ENCODE peak calls at places on chromosomes 4 and X, in five cellular contexts. H is H1, Q is NT2/D1, A is HepG2, F is GM12878. M is an unnamed sample.

GRCh38 chrX:11100281-11101035 is 10.7 kb upstream of the HCCS start:
- DNase-seq in A (peak), H (no peak), F (no peak), Q (peak), M (peak)

GRCh38 chrX:1323315-1323714 is 13.3 kb upstream of the IL3RA start:
- DNase-seq in Q (peak), H (peak), F (peak), A (peak), M (peak)

GRCh38 chrX:134374910-134375309 is 85.1 kb upstream of the HPRT1 start:
- DNase-seq in Q (no peak), F (no peak), H (no peak), A (no peak), M (no peak)

GRCh38 chr4:23934915-23935314 is 45.1 kb upstream of the PPARGC1A start:
- DNase-seq in H (no peak), A (no peak), Q (peak), F (no peak), M (no peak)

GRCh38 chr4:75876218-75876617 is 26.0 kb downstream of the PPEF2 start:
- DNase-seq in H (peak), Q (no peak), A (no peak), F (no peak), M (no peak)

GRCh38 chrX:32041181-32041580 is 969.3 kb upstream of the FTHL17 start:
- DNase-seq in H (no peak), A (no peak), Q (no peak), F (no peak), M (no peak)

GRCh38 chr4:48997962-48998361 is 11.9 kb downstream of the CWH43 start:
- DNase-seq in H (no peak), F (no peak), Q (no peak), A (no peak), M (no peak)

GRCh38 chr4:13430834-13431568 is 53.1 kb downstream of the RAB28 start:
- DNase-seq in Q (peak), F (no peak), H (no peak), A (no peak), M (no peak)

GRCh38 chrX:20523626-20524312 is 257.1 kb upstream of the RPS6KA3 start:
- DNase-seq in A (no peak), Q (no peak), H (no peak), F (no peak), M (no peak)

GRCh38 chrX:30364229-30364628 is 55.0 kb upstream of the NR0B1 start:
- DNase-seq in A (no peak), H (no peak), Q (no peak), F (no peak), M (no peak)

GRCh38 chr4:3711183-3712111 is 54.7 kb upstream of the ADRA2C start:
- DNase-seq in H (no peak), F (no peak), A (no peak), Q (no peak), M (no peak)

GRCh38 chr4:58732973-58733372 is 1622.8 kb upstream of the IGFBP7 start:
- DNase-seq in F (no peak), H (no peak), A (no peak), Q (no peak), M (peak)

GRCh38 chr4:58739275-58739674 is 1629.1 kb upstream of the IGFBP7 start:
- DNase-seq in F (no peak), Q (no peak), A (no peak), H (no peak), M (no peak)

DNA sequence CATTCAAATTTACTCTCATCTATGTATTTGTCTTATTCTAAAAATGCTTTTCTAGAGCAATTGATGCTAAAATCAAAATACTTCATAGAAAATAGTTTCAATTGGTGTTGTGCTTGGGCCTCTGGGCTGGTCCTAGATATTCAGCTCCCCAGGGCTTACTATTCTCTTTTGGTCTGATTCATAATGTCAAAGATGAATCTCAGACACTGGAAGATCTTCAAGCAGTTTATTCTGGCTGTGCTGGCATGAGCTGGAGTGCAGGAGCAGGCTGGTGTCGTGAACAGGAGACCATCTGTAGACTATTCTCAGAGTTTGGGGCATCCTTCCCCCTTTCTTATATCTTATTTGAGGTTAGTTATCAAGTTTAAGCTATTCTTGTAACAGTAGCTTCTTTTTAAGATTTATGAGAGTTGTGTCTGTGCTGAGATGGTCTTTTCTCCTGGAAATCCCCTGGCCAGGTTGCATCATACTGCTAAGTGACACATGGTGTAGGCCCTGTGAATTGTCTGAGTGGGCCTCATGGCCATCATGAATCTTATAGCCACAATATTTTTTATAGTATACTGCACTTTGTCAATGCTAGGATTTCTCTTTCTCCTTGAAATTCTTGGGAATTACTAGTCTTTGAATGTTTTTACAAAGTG is 1624.0 kb upstream of the IGFBP7 start:
- DNase-seq in H (no peak), Q (no peak), F (no peak), A (no peak), M (no peak)
- TF ChIP-seq SUZ12 in H (no peak), Q (no peak), F (no peak), A (no peak), M (no peak)

GRCh38 chrX:115229337-115229991 is 4.4 kb downstream of the LRCH2 start:
- DNase-seq in A (no peak), Q (no peak), H (no peak), F (no peak), M (no peak)
- TF ChIP-seq SUZ12 in A (no peak), Q (no peak), H (no peak), F (no peak), M (no peak)

GRCh38 chrX:13430136-13430827 is 110.4 kb upstream of the ATXN3L start:
- DNase-seq in H (no peak), A (no peak), F (no peak), Q (no peak), M (no peak)

GRCh38 chrX:13432376-13432775 is 112.5 kb upstream of the ATXN3L start:
- DNase-seq in F (no peak), H (no peak), Q (no peak), A (no peak), M (no peak)

GRCh38 chrX:13432776-13433605 is 113.1 kb upstream of the ATXN3L start:
- DNase-seq in F (no peak), H (no peak), A (no peak), Q (no peak), M (no peak)

GRCh38 chrX:13427441-13428054 is 107.7 kb upstream of the ATXN3L start:
- DNase-seq in A (no peak), Q (no peak), F (no peak), H (no peak), M (no peak)

GRCh38 chrX:13428055-13428786 is 108.4 kb upstream of the ATXN3L start:
- DNase-seq in F (no peak), Q (no peak), H (no peak), A (no peak), M (no peak)
- TF ChIP-seq SUZ12 in F (no peak), Q (no peak), H (no peak), A (no peak), M (no peak)

GRCh38 chrX:103607385-103608304 is at the start of gene TCEAL3:
- DNase-seq in A (no peak), Q (no peak), H (peak), F (no peak), M (no peak)
- TF ChIP-seq SUZ12 in A (no peak), Q (no peak), H (no peak), F (no peak), M (no peak)